ENCODE peak calls at places on chromosome 18, in eight cellular contexts. B is A549, G is ovary, K is adrenal gland, L is upper lobe of right lung, H is breast epithelium, W is Panc1, F is astrocyte. E is an unnamed sample.

GRCh38 chr18:54555996-54556395 is 35.0 kb upstream of the DYNAP start:
- DNase-seq in B (no peak), G (no peak), K (no peak), L (no peak), H (no peak), W (no peak), F (no peak), E (no peak)

GRCh38 chr18:70650878-70651277 is 362.0 kb downstream of the SOCS6 start:
- DNase-seq in B (no peak), G (no peak), K (no peak), L (no peak), H (no peak), W (no peak), F (no peak), E (no peak)

GRCh38 chr18:58590231-58590630 is 38.7 kb downstream of the ALPK2 start:
- DNase-seq in B (no peak), G (peak; percentile 57), K (no peak), L (no peak), H (no peak), W (no peak), F (peak; percentile 93), E (no peak)

GRCh38 chr18:29811519-29811918 is 1231.0 kb downstream of the DSC3 start:
- DNase-seq in B (no peak), G (no peak), K (no peak), L (peak; percentile 25), H (no peak), W (no peak), F (no peak), E (no peak)

GRCh38 chr18:27202771-27203170 is 17.7 kb upstream of the CHST9 start:
- DNase-seq in B (no peak), G (no peak), K (no peak), L (no peak), H (no peak), W (no peak), F (no peak), E (no peak)

GRCh38 chr18:55642191-55642590 is 54.2 kb upstream of the TCF4 start:
- DNase-seq in B (no peak), G (no peak), K (no peak), L (no peak), H (no peak), W (no peak), F (no peak), E (no peak)

GRCh38 chr18:62979172-62979571 is 263.8 kb downstream of the PHLPP1 start:
- DNase-seq in B (no peak), G (peak; percentile 66), K (no peak), L (peak; percentile 76), H (peak; percentile 76), W (no peak), F (peak; percentile 84), E (no peak)

GRCh38 chr18:43078485-43079092 is 36.9 kb downstream of the RIT2 start:
- DNase-seq in B (no peak), G (no peak), K (no peak), L (no peak), H (no peak), W (no peak), F (no peak), E (no peak)

GRCh38 chr18:55588876-55589595 is 1.0 kb upstream of the TCF4 start:
- DNase-seq in B (peak; percentile 3), G (no peak), K (no peak), L (no peak), H (no peak), W (no peak), F (no peak), E (no peak)

GRCh38 chr18:25350561-25351201 is 1.3 kb downstream of the ZNF521 start:
- DNase-seq in B (no peak), G (peak; percentile 76), K (peak; percentile 69), L (no peak), H (no peak), W (no peak), F (peak; percentile 47), E (no peak)

DNA sequence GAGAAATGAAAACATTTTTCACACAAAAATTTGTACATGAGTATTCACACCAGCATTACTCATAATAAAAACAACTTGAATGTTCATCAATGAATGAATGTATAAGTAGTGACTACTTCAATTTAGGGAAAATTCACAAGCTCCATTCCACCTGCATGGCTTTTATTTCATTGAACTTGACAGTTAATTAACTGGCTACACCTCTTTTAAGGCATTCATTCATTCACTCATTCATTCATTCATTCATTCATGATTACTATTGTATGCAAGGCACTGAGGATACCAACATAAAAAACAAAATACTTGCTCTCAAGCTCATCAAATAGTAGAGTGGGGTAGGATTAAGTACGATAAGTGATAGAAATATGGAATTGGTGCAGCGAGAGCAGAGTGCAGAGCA is 198.3 kb upstream of the DLGAP1 start:
- DNase-seq in B (no peak), G (no peak), K (no peak), L (no peak), H (no peak), W (no peak), F (no peak), E (no peak)
- H3K9me3 ChIP-seq in B (no peaks in the 10 kb centered on the region), G (no peaks in the 10 kb centered on the region), K (no peaks in the 10 kb centered on the region), L (no peaks in the 10 kb centered on the region), H (peaks cover 1% of the 10 kb centered on the region), W (peaks cover 3% of the 10 kb centered on the region), F (no peaks in the 10 kb centered on the region), E (no peaks in the 10 kb centered on the region)

GRCh38 chr18:78595453-78595852 is 384.2 kb upstream of the SALL3 start:
- DNase-seq in B (no peak), G (no peak), K (no peak), L (no peak), H (no peak), W (no peak), F (no peak), E (no peak)
- TF ChIP-seq CTCF in B (no peak), G (no peak), K (no peak), L (no peak), H (no peak), W (no peak), F (no peak), E (no peak)

GRCh38 chr18:78080761-78081160 is 831.1 kb downstream of the GALR1 start:
- DNase-seq in B (no peak), G (no peak), K (no peak), L (no peak), H (no peak), W (no peak), F (no peak), E (no peak)

GRCh38 chr18:78086931-78087330 is 837.3 kb downstream of the GALR1 start:
- DNase-seq in B (no peak), G (no peak), K (no peak), L (no peak), H (no peak), W (no peak), F (no peak), E (no peak)

GRCh38 chr18:78087338-78087737 is 837.7 kb downstream of the GALR1 start:
- DNase-seq in B (no peak), G (no peak), K (no peak), L (no peak), H (no peak), W (no peak), F (no peak), E (no peak)

GRCh38 chr18:78082776-78083175 is 833.1 kb downstream of the GALR1 start:
- DNase-seq in B (no peak), G (no peak), K (no peak), L (no peak), H (no peak), W (no peak), F (no peak), E (no peak)

GRCh38 chr18:78085241-78086185 is 835.9 kb downstream of the GALR1 start:
- DNase-seq in B (no peak), G (no peak), K (no peak), L (no peak), H (no peak), W (no peak), F (no peak), E (no peak)
- H3K9me3 ChIP-seq in B (no peaks in the 10 kb centered on the region), G (no peaks in the 10 kb centered on the region), K (no peaks in the 10 kb centered on the region), L (no peaks in the 10 kb centered on the region), H (no peaks in the 10 kb centered on the region), W (no peaks in the 10 kb centered on the region), F (peaks cover 13% of the 10 kb centered on the region), E (no peaks in the 10 kb centered on the region)

DNA sequence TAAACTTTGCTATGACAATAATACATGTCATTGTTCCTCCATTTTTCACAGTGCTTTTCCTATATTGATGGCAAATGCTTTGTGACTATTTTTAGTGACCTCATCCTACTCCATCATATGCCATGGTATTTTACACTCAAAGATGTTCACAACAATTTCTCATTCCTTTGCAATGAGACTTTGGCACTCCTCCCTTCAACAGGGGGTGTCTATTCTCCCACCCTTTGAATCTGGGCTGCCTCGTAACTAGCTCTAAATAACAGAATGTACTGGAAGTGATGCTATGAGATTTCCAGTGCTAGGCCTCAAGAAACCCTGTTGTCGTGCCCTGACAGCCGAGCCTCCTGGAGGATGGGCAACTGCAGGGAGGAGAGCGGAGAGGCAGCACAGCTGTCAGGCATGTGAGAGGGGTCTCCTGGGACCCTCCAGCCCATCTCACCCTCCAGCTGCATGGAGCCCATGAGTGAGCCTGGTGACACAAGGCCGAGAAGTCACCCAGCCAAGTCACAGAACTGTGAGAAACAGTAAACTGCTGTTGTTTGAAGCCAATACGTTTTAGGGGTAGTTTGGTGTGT is 103.1 kb upstream of the APCDD1 start:
- DNase-seq in B (no peak), G (no peak), K (no peak), L (no peak), H (no peak), W (no peak), F (peak; percentile 29), E (no peak)
- TF ChIP-seq CTCF in B (no peak), G (no peak), K (no peak), L (no peak), H (no peak), W (no peak), F (no peak), E (no peak)

E was measured in pancreas.